ENCODE peak calls at places on chromosomes 7 and 10, in four cellular contexts. G is CD4-positive, CD25-positive, alpha-beta regulatory T cell; B is CD8-positive, alpha-beta memory T cell; Y is cardiac muscle cell. R is an unnamed sample. For H3K27me3 and H3K36me3, the result is how much of the 10 kb centered on the place peaks cover.

GRCh38 chr7:150753826-150754603 is 16.8 kb downstream of the GIMAP5 start:
- DNase-seq in Y (peak), G (peak), B (no peak), R (no peak)

GRCh38 chr7:135965602-135966001 is 11.6 kb downstream of the MTPN start:
- DNase-seq in G (no peak), B (no peak), Y (no peak), R (no peak)

GRCh38 chr10:12081879-12082560 is 13.3 kb downstream of the DHTKD1 start:
- DNase-seq in G (no peak), B (no peak), Y (no peak), R (no peak)

GRCh38 chr7:29879609-29880008 is 73.3 kb downstream of the WIPF3 start:
- DNase-seq in B (no peak), Y (no peak), G (no peak), R (peak)

GRCh38 chr7:30743371-30744074 is 8.4 kb upstream of the INMT start:
- DNase-seq in Y (peak), B (no peak), G (no peak), R (no peak)

GRCh38 chr7:44309271-44310091 is 15.9 kb downstream of the CAMK2B start:
- DNase-seq in G (peak), B (no peak), Y (peak), R (peak)

GRCh38 chr10:4867520-4868356 is 41.7 kb downstream of the AKR1E2 start:
- DNase-seq in Y (peak), B (no peak), G (no peak), R (no peak)

GRCh38 chr10:482036-482435 is 207.4 kb downstream of the DIP2C start:
- DNase-seq in G (no peak), Y (no peak), B (no peak), R (no peak)

GRCh38 chr10:63208981-63209380 is 75.9 kb downstream of the NRBF2 start:
- DNase-seq in B (no peak), Y (peak), G (no peak), R (no peak)

GRCh38 chr7:146175716-146176115 is 59.1 kb downstream of the CNTNAP2 start:
- DNase-seq in Y (no peak), G (no peak), B (no peak), R (no peak)

GRCh38 chr10:97022616-97023015 is 163.1 kb downstream of the SLIT1 start:
- DNase-seq in Y (no peak), G (no peak), B (no peak), R (no peak)

GRCh38 chr7:91551377-91552175 is 287.3 kb downstream of the FZD1 start:
- DNase-seq in Y (no peak), B (no peak), G (no peak), R (no peak)

GRCh38 chr7:69981646-69982045 is 383.4 kb downstream of the AUTS2 start:
- DNase-seq in Y (no peak), B (no peak), G (no peak), R (no peak)

GRCh38 chr7:71506822-71507221 is 374.9 kb downstream of the GALNT17 start:
- DNase-seq in Y (no peak), G (no peak), B (no peak), R (no peak)

GRCh38 chr10:35605191-35605590 is at the start of gene GJD4:
- DNase-seq in B (no peak), Y (peak), G (no peak), R (no peak)

GRCh38 chr10:35611750-35612149 is 6.6 kb downstream of the GJD4 start:
- DNase-seq in Y (no peak), B (no peak), G (no peak), R (no peak)

GRCh38 chr10:35606423-35606822 is 1.3 kb downstream of the GJD4 start:
- DNase-seq in G (no peak), Y (no peak), B (no peak), R (no peak)

GRCh38 chr10:35608317-35608672 is 3.2 kb downstream of the GJD4 start:
- DNase-seq in G (no peak), B (no peak), Y (no peak), R (no peak)

DNA sequence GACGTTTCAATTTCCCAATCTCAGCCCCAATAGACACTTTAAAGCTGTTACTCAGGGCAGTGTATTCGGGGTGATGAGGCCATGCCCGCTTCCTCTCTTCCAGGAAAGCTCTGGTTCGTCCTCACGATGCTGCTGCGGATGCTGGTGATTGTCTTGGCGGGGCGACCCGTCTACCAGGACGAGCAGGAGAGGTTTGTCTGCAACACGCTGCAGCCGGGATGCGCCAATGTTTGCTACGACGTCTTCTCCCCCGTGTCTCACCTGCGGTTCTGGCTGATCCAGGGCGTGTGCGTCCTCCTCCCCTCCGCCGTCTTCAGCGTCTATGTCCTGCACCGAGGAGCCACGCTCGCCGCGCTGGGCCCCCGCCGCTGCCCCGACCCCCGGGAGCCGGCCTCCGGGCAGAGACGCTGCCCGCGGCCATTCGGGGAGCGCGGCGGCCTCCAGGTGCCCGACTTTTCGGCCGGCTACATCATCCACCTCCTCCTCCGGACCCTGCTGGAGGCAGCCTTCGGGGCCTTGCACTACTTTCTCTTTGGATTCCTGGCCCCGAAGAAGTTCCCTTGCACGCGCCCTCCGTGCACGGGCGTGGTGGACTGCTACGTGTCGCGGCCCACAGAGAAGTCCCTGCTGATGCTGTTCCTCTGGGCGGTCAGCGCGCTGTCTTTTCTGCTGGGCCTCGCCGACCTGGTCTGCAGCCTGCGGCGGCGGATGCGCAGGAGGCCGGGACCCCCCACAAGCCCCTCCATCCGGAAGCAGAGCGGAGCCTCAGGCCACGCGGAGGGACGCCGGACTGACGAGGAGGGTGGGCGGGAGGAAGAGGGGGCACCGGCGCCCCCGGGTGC is 2.6 kb downstream of the GJD4 start:
- DNase-seq in Y (no peak), G (peak), B (no peak), R (no peak)
- H3K27me3 ChIP-seq in Y (under half), G (under half), B (under half), R (under half)

DNA sequence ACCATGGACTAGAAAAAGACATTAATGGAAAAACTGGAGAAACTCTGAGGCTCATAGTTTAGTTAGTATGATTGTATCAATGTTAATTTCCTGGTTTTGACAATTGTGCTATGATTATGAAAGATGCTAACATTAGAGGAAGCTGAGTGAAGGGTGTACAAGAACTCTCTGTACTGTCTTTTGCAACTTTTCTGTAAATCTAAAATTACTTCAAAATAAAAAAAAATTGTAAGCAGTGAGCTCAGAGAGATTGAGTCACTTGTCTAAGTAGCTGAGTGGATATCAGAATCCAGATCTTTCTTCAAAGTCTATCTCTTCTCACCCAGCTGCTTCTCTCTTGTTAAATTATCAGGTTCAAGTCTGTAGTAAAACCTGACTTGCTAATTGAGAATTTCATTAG is 181.1 kb downstream of the PLCE1 start:
- DNase-seq in B (no peak), Y (no peak), G (no peak), R (no peak)
- H3K36me3 ChIP-seq in B (under half), Y (under half), G (under half), R (under half)

GRCh38 chr7:11290859-11291258 is 317.2 kb downstream of the PHF14 start:
- DNase-seq in B (no peak), G (no peak), Y (no peak), R (no peak)
- H3K27ac ChIP-seq in B (no peak), G (no peak), Y (no peak), R (no peak)

GRCh38 chr7:88759956-88760515 is 536 bp downstream of the ZNF804B start:
- DNase-seq in B (no peak), G (no peak), Y (no peak), R (no peak)

GRCh38 chr7:88758355-88759215 is 915 bp upstream of the ZNF804B start:
- DNase-seq in G (no peak), Y (peak), B (no peak), R (peak)

GRCh38 chr7:88757371-88757770 is 2.1 kb upstream of the ZNF804B start:
- DNase-seq in B (no peak), G (no peak), Y (no peak), R (no peak)

GRCh38 chr7:88759216-88759955 is at the start of gene ZNF804B:
- DNase-seq in Y (peak), G (no peak), B (no peak), R (peak)

GRCh38 chr7:88761779-88762178 is 2.3 kb downstream of the ZNF804B start:
- DNase-seq in B (no peak), Y (no peak), G (no peak), R (no peak)
- H3K27me3 ChIP-seq in B (under half), Y (half or more), G (under half), R (under half)

DNA sequence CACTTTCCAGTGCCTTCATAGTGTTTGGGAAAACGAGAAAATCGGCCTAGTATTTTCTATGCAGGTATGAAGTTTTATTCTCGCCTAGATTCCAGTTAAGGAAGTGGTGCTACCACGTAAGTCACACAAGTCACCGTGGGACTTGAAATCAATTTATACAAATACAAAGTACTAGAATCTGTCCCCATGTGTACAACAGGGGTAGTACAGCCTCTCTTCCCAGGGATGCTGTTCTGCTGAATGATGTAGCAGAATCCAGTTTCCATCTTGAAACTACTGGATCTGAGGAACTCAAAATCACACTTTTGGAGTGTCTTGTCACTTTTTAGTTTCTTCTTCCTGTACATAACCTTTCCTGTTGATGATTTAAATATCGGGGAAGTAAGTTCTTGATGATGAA is 129.4 kb downstream of the SFMBT2 start:
- DNase-seq in Y (no peak), B (no peak), G (no peak), R (no peak)
- H3K36me3 ChIP-seq in Y (under half), B (under half), G (under half), R (under half)

DNA sequence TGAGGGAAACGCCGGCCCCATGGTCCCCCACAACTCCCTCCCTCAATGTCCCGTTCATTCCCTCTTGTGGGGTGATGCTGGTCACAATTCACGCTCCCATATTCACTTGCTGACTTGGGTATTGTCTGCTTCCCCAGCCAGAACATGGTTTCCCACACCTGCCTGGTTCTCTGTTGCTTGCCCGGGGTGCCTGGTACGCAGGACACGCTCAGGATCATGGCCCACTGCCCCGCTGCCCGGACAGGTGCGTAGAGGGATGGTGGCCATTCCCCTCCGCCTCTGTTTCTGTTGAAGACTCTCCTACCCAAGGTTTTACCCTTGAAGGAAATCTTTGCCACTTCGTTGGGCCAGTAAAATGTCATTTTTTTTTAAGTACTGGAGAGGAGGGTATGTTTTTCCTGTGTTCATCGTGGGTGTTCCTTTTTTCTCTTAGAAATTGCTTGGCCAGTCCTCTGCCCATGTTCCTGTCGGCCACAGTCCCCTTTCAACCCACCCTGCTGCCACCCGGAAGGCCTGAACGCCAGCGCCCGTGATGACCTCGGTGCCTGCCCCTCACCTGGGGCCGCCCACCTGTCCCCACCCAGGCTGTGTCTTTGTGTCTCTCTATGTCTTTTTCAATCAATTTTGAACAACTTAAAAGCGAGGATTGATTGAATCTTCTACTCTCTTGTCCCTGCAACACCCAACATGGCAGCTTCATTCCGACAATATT is 38.2 kb downstream of the FOXL3 start:
- DNase-seq in Y (no peak), B (no peak), G (no peak), R (no peak)
- H3K27ac ChIP-seq in Y (no peak), B (no peak), G (no peak), R (no peak)

DNA sequence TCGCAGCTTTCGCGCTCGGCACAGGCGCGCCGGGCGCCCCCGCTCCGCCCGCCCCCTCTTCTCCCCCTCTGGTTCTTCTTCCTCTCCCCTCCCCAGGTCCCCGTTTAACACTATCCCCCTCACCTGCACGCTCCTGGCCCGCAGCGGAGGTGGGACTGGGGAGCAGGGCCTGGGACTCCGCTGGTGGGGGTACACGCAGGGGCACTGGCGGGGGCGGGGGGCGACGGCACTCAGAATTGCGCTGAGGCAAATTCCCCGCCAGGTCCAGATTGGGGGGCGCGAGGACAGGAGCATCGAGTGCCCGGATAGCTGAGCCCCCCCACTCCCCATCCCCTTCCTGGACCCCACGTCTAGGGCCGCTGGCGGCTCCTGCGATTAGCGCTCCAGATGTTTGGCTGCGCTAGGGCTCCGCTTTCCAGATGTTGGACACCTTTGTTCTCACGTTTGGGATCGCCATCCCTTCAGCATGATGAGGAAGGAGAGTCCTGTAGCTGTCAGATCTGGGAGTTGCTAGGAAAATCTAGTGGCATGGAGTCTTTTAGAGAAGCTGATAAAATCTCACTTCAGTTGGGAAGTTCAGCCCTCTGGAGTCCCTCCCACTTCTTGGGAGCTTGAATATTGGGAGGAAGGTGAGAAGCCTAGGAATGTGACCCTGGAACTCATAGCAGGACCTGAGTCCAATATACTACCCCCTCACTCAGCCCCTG is 31.4 kb upstream of the PAX2 start:
- DNase-seq in B (no peak), Y (no peak), G (no peak), R (no peak)
- H3K27me3 ChIP-seq in B (under half), Y (half or more), G (half or more), R (under half)

GRCh38 chr7:148729984-148730733 is 31.5 kb downstream of the CUL1 start:
- DNase-seq in G (no peak), Y (no peak), B (no peak), R (no peak)

GRCh38 chr7:148735967-148736366 is 37.3 kb downstream of the CUL1 start:
- DNase-seq in G (no peak), Y (no peak), B (no peak), R (no peak)

GRCh38 chr7:148732862-148733261 is 34.2 kb downstream of the CUL1 start:
- DNase-seq in B (no peak), Y (no peak), G (no peak), R (no peak)

GRCh38 chr7:148735141-148735540 is 36.4 kb downstream of the CUL1 start:
- DNase-seq in G (no peak), B (no peak), Y (no peak), R (no peak)

DNA sequence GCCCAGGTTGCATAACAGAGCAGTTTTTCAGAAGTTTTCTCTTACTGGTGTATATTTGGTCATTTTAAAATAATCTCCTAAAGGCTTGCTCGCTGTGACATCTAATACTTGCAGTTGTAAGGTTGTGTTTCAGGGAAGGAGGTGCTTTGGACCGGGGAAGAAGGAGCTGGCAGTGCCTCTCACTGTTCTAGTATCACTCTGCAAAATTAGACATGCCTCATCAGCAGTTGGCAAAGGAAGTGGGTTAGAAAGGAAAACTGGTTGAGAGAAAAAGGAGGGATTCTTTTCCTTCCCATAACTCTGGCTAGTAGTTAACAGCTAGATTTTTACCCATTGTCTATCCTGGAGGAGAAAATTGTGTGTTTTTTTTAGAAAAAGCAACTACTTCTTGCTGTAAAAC is 34.8 kb downstream of the CUL1 start:
- DNase-seq in B (no peak), G (no peak), Y (no peak), R (no peak)
- H3K36me3 ChIP-seq in B (under half), G (half or more), Y (under half), R (under half)

GRCh38 chr10:60526024-60526585 is 136.4 kb upstream of the ANK3 start:
- DNase-seq in B (no peak), G (no peak), Y (no peak), R (no peak)
- H3K27ac ChIP-seq in B (no peak), G (no peak), Y (no peak), R (no peak)

GRCh38 chr7:28312973-28313372 is 99.3 kb upstream of the CREB5 start:
- DNase-seq in Y (no peak), G (no peak), B (no peak), R (no peak)

GRCh38 chr7:28310449-28310848 is 101.9 kb upstream of the CREB5 start:
- DNase-seq in Y (no peak), G (no peak), B (no peak), R (no peak)

GRCh38 chr7:28315565-28316420 is 96.5 kb upstream of the CREB5 start:
- DNase-seq in B (no peak), Y (peak), G (no peak), R (no peak)

GRCh38 chr7:28309684-28310083 is 102.6 kb upstream of the CREB5 start:
- DNase-seq in G (no peak), Y (no peak), B (no peak), R (no peak)

GRCh38 chr7:28311670-28312069 is 100.6 kb upstream of the CREB5 start:
- DNase-seq in B (no peak), G (no peak), Y (no peak), R (no peak)
- H3K27me3 ChIP-seq in B (under half), G (under half), Y (under half), R (under half)

R was measured in body of pancreas.